ENCODE peak calls at places on chromosomes 11 and 22, in six cellular contexts. J is Peyer's patch, Y is HCT116, C is mucosa of descending colon, T is endothelial cell of umbilical vein, I is upper lobe of right lung. U is an unnamed sample. For H3K36me3, the result is how much of the 10 kb centered on the place peaks cover.

GRCh38 chr11:106231591-106231990 is 154.1 kb downstream of the AASDHPPT start:
- DNase-seq in C (no peak), J (no peak), I (no peak), T (no peak), Y (no peak), U (no peak)

GRCh38 chr22:42868751-42869251 is 11.7 kb upstream of the ARFGAP3 start:
- DNase-seq in I (peak), Y (no peak), J (no peak), T (no peak), C (no peak), U (peak)

GRCh38 chr22:19974935-19975706 is 33.5 kb upstream of the TXNRD2 start:
- DNase-seq in I (no peak), T (peak), Y (no peak), J (no peak), C (no peak), U (no peak)

GRCh38 chr11:1197886-1198765 is 24.7 kb upstream of the MUC5B start:
- DNase-seq in J (no peak), T (no peak), I (peak), C (no peak), Y (no peak), U (peak)

GRCh38 chr11:70738661-70739060 is 340.3 kb downstream of the CTTN start:
- DNase-seq in Y (no peak), J (no peak), C (no peak), I (peak), T (no peak), U (peak)

GRCh38 chr22:22767876-22768602 is 119.6 kb upstream of the IGLL5 start:
- DNase-seq in C (no peak), J (no peak), T (no peak), Y (no peak), I (no peak), U (no peak)

GRCh38 chr22:25514436-25514835 is 50.0 kb upstream of the GRK3 start:
- DNase-seq in I (no peak), C (no peak), J (no peak), Y (no peak), T (no peak), U (no peak)

GRCh38 chr11:73192272-73192671 is 25.8 kb upstream of the P2RY2 start:
- DNase-seq in C (no peak), Y (peak), T (no peak), I (peak), J (no peak), U (peak)

GRCh38 chr22:21686193-21686608 is 20.4 kb downstream of the PPIL2 start:
- DNase-seq in C (peak), J (no peak), T (no peak), I (no peak), Y (no peak), U (no peak)

GRCh38 chr22:21683401-21683811 is 17.6 kb downstream of the PPIL2 start:
- DNase-seq in I (no peak), T (no peak), Y (no peak), J (no peak), C (peak), U (no peak)

GRCh38 chr22:21685164-21685513 is 19.3 kb downstream of the PPIL2 start:
- DNase-seq in Y (no peak), C (peak), T (no peak), J (no peak), I (no peak), U (no peak)

GRCh38 chr22:21682385-21683175 is 16.8 kb downstream of the PPIL2 start:
- DNase-seq in J (no peak), T (no peak), Y (no peak), C (peak), I (no peak), U (no peak)

DNA sequence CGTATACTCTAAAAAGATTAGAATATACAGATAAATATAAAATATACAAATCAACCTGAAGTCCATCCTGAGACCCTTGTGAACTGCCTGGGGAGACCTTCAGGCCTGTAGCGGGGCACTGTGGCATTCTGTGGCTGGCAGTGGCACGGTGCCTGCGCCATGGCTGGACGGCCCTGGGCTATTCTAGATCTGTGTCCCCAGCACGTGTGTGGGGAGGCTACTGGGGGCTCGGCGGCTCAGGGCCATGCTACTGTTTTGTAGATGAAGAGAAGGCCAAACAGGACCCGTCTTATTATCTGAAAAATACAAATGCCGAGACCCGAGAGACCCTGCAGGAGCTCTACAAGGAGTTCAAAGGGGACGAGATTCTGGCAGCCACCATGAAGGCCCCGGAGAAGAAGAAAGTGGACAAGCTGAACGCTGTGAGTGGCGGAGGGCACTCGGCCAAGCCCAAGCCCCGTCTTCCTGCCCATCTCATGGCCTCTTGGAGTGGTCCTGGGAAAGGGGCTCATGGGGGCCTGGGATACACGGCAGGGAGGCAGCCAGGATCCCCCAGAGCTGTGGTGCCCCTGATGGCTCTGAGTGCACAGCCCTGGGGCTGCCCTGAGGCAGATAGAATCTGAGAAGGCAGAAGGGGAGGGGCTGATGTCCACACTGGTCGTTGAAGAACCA is 18.8 kb downstream of the PPIL2 start:
- DNase-seq in Y (no peak), I (no peak), T (no peak), C (peak), J (no peak), U (no peak)
- H3K36me3 ChIP-seq in Y (under half), I (half or more), T (under half), C (under half), J (under half), U (half or more)

DNA sequence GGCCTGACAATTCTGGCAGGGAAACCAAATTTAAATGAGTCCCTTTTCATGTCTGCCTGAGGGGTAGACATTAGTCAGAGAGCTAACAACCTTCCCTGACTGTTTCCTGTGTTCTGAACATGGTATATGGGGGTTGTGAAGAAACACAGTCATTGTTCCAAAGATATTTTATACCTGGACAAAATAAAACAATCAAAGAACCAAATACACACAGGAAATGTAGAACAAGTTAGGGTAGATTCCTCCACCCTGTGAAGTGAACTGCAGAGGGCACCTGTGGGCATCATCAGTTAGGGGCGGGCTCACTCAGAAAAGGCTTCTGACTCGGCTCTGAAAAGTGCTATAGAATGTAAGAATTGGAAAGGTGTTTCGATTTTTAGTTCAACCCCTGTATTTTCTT is 231.9 kb upstream of the CADM1 start:
- DNase-seq in I (no peak), Y (no peak), C (no peak), J (no peak), T (no peak), U (no peak)
- TF ChIP-seq CTCF in I (no peak), Y (no peak), C (no peak), J (no peak), T (no peak), U (no peak)

DNA sequence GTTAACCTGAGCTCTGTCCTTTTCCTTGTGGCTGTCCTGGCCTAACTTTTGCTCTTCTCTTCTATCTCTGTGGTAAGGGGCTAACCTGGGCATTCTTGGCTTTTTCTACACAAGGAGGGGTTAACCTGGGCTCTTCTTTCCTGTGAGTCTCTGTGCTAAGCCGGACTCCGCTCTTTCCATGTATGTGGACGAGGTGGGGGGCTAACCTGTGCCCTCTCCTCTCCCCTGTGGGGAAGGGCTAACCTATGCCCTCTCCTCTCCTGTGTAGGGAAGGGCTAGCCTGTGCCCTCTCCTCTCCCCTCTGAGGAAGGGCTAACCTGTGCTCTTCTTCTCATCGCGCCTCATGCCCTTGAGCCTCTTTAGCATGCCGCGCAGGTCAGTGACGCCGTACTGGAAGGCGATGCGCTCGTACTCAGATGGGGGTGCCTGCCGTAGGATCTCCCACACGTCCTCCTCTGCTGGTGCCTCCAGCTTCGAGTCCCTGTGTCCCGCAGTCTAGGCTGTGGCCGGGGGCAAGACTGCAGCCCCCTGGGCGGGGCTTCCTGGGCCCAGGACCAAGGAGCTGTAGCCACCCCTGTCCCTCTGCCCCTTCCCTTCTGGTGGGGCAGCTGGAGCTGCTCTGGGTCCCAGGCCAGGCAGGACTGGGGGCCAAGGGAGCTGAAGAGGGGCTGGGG is 6.5 kb downstream of the MYBPC3 start:
- DNase-seq in Y (no peak), C (no peak), I (no peak), T (no peak), J (no peak), U (no peak)
- H3K36me3 ChIP-seq in Y (under half), C (under half), I (under half), T (under half), J (under half), U (under half)

GRCh38 chr11:78645226-78646202 is 70.8 kb upstream of the NARS2 start:
- DNase-seq in J (peak), T (peak), I (peak), Y (peak), C (no peak), U (peak)
- TF ChIP-seq CTCF in J (peak), T (peak), I (peak), Y (peak), C (peak), U (peak)